ENCODE peak calls at places on chromosomes 5 and 9, in four cellular contexts. One of them, this sample, is unnamed. For H3K4me1 and H3K9me3, the result is how much of the 10 kb centered on the place peaks cover.

GRCh38 chr5:179154991-179155955 is 95.1 kb downstream of the ZNF354C start:
- DNase-seq in adrenal gland: no peak
- DNase-seq in IMR-90: no peak
- DNase-seq in body of pancreas: no peak
- DNase-seq in this sample: no peak

GRCh38 chr9:127629468-127630081 is 17.5 kb downstream of the STXBP1 start:
- DNase-seq in adrenal gland: peak
- DNase-seq in IMR-90: peak
- DNase-seq in body of pancreas: no peak
- DNase-seq in this sample: no peak

GRCh38 chr5:11334404-11334803 is 569.8 kb downstream of the CTNND2 start:
- DNase-seq in adrenal gland: no peak
- DNase-seq in IMR-90: no peak
- DNase-seq in body of pancreas: no peak
- DNase-seq in this sample: no peak

GRCh38 chr5:57524661-57525060 is 42.0 kb upstream of the ACTBL2 start:
- DNase-seq in adrenal gland: no peak
- DNase-seq in IMR-90: no peak
- DNase-seq in body of pancreas: no peak
- DNase-seq in this sample: no peak

GRCh38 chr5:55004728-55005127 is 19.3 kb upstream of the GZMK start:
- DNase-seq in adrenal gland: no peak
- DNase-seq in IMR-90: peak
- DNase-seq in body of pancreas: no peak
- DNase-seq in this sample: no peak

GRCh38 chr9:112048924-112049785 is 125.9 kb downstream of the SUSD1 start:
- DNase-seq in adrenal gland: peak
- DNase-seq in IMR-90: peak
- DNase-seq in body of pancreas: peak
- DNase-seq in this sample: no peak

GRCh38 chr5:7576023-7576715 is 180.2 kb downstream of the ADCY2 start:
- DNase-seq in adrenal gland: no peak
- DNase-seq in IMR-90: no peak
- DNase-seq in body of pancreas: no peak
- DNase-seq in this sample: no peak

GRCh38 chr9:74413876-74414275 is 83.3 kb upstream of the RORB start:
- DNase-seq in adrenal gland: no peak
- DNase-seq in IMR-90: no peak
- DNase-seq in body of pancreas: no peak
- DNase-seq in this sample: no peak

GRCh38 chr5:143664623-143665022 is 147.3 kb upstream of the HMHB1 start:
- DNase-seq in adrenal gland: no peak
- DNase-seq in IMR-90: no peak
- DNase-seq in body of pancreas: no peak
- DNase-seq in this sample: no peak

GRCh38 chr5:116612431-116612830 is 37.8 kb upstream of the SEMA6A start:
- DNase-seq in adrenal gland: no peak
- DNase-seq in IMR-90: no peak
- DNase-seq in body of pancreas: no peak
- DNase-seq in this sample: no peak

GRCh38 chr5:31124906-31125305 is 68.6 kb upstream of the CDH6 start:
- DNase-seq in adrenal gland: no peak
- DNase-seq in IMR-90: no peak
- DNase-seq in body of pancreas: no peak
- DNase-seq in this sample: no peak

GRCh38 chr9:83219154-83219923 is 156.4 kb upstream of the RASEF start:
- DNase-seq in adrenal gland: peak
- DNase-seq in IMR-90: peak
- DNase-seq in body of pancreas: peak
- DNase-seq in this sample: peak

GRCh38 chr9:33295571-33295970 is 5.3 kb downstream of the NFX1 start:
- DNase-seq in adrenal gland: no peak
- DNase-seq in IMR-90: no peak
- DNase-seq in body of pancreas: no peak
- DNase-seq in this sample: no peak

GRCh38 chr9:16202913-16203734 is 650.3 kb downstream of the CCDC171 start:
- DNase-seq in adrenal gland: no peak
- DNase-seq in IMR-90: peak
- DNase-seq in body of pancreas: no peak
- DNase-seq in this sample: no peak

GRCh38 chr9:70988551-70988950 is 132.9 kb downstream of the TRPM3 start:
- DNase-seq in adrenal gland: no peak
- DNase-seq in IMR-90: no peak
- DNase-seq in body of pancreas: no peak
- DNase-seq in this sample: no peak

GRCh38 chr5:79109527-79110492 is 1.8 kb upstream of the BHMT start:
- DNase-seq in adrenal gland: peak
- DNase-seq in IMR-90: no peak
- DNase-seq in body of pancreas: peak
- DNase-seq in this sample: no peak

GRCh38 chr5:56900858-56901578 is 8.4 kb upstream of the SETD9 start:
- DNase-seq in adrenal gland: peak
- DNase-seq in IMR-90: peak
- DNase-seq in body of pancreas: peak
- DNase-seq in this sample: peak

GRCh38 chr5:141767671-141768070 is 85.6 kb upstream of the ARAP3 start:
- DNase-seq in adrenal gland: no peak
- DNase-seq in IMR-90: no peak
- DNase-seq in body of pancreas: no peak
- DNase-seq in this sample: no peak

GRCh38 chr9:126883636-126884035 is 23.2 kb downstream of the ZBTB34 start:
- DNase-seq in adrenal gland: no peak
- DNase-seq in IMR-90: no peak
- DNase-seq in body of pancreas: no peak
- DNase-seq in this sample: no peak

GRCh38 chr9:15834541-15834940 is 281.7 kb downstream of the CCDC171 start:
- DNase-seq in adrenal gland: no peak
- DNase-seq in IMR-90: peak
- DNase-seq in body of pancreas: peak
- DNase-seq in this sample: no peak

GRCh38 chr5:17180957-17181723 is 36.3 kb upstream of the BASP1 start:
- DNase-seq in adrenal gland: no peak
- DNase-seq in IMR-90: peak
- DNase-seq in body of pancreas: no peak
- DNase-seq in this sample: no peak

GRCh38 chr5:153783278-153783677 is 255.4 kb downstream of the FAM114A2 start:
- DNase-seq in adrenal gland: no peak
- DNase-seq in IMR-90: no peak
- DNase-seq in body of pancreas: no peak
- DNase-seq in this sample: no peak

GRCh38 chr9:93456022-93456421 is 2.6 kb upstream of the FAM120AOS start:
- DNase-seq in adrenal gland: no peak
- DNase-seq in IMR-90: peak
- DNase-seq in body of pancreas: no peak
- DNase-seq in this sample: no peak
- H3K4me1 ChIP-seq in adrenal gland: half or more
- H3K4me1 ChIP-seq in IMR-90: under half
- H3K4me1 ChIP-seq in body of pancreas: half or more
- H3K4me1 ChIP-seq in this sample: under half

GRCh38 chr5:180849827-180850226 is 11.2 kb downstream of the ZFP62 start:
- DNase-seq in adrenal gland: no peak
- DNase-seq in IMR-90: no peak
- DNase-seq in body of pancreas: no peak
- DNase-seq in this sample: no peak
- H3K9me3 ChIP-seq in adrenal gland: under half
- H3K9me3 ChIP-seq in IMR-90: half or more
- H3K9me3 ChIP-seq in body of pancreas: under half
- H3K9me3 ChIP-seq in this sample: under half

GRCh38 chr5:34915139-34915855 is at the start of the genes BRIX1 and RAD1:
- DNase-seq in adrenal gland: peak
- DNase-seq in IMR-90: peak
- DNase-seq in body of pancreas: peak
- DNase-seq in this sample: peak
- TF ChIP-seq POLR2A in adrenal gland: peak
- TF ChIP-seq POLR2A in IMR-90: peak
- TF ChIP-seq POLR2A in body of pancreas: peak
- TF ChIP-seq POLR2A in this sample: peak

GRCh38 chr5:59236448-59236847 is 653.6 kb downstream of the RAB3C start:
- DNase-seq in adrenal gland: no peak
- DNase-seq in IMR-90: no peak
- DNase-seq in body of pancreas: no peak
- DNase-seq in this sample: no peak
- H3K4me1 ChIP-seq in adrenal gland: under half
- H3K4me1 ChIP-seq in IMR-90: under half
- H3K4me1 ChIP-seq in body of pancreas: under half
- H3K4me1 ChIP-seq in this sample: under half

DNA sequence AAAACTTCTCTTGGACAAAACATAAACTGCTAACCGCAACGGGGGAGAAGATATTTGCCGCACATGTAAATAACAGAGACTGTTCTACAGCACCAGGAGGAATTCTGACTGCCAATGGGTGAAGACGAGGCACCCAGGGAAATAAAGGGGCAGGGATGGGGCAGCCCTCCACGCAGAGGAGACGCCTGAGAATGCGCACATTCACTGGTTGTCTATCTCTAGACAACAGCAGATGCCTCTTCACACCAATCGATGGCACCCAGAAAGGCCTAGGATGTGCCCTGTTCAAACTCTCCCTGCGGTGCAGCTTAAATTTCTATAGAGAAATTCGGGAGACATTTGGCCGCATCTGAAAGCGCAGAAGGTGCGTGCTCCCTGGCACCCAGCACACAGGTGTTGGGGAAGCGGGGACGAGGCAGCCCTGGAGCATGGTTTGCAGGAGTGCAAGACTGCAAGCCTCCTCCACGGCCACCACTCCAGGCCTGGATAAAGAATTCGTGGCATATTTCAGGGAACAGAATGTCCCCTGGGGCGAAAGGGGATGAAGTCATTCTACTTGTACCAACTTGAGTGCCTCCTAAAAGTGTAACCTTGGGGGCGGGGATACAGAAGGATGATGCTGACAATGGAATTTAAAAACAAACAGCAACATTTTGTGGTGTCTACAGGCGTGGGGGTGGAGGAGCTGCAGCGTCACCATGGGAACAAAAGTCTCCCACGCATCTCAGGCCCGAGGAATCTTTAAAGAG is 6.3 kb upstream of the IRX2 start:
- DNase-seq in adrenal gland: no peak
- DNase-seq in IMR-90: peak
- DNase-seq in body of pancreas: no peak
- DNase-seq in this sample: no peak
- H3K9me3 ChIP-seq in adrenal gland: under half
- H3K9me3 ChIP-seq in IMR-90: under half
- H3K9me3 ChIP-seq in body of pancreas: under half
- H3K9me3 ChIP-seq in this sample: under half

GRCh38 chr9:130008577-130008976 is 34.4 kb downstream of the FNBP1 start:
- DNase-seq in adrenal gland: no peak
- DNase-seq in IMR-90: no peak
- DNase-seq in body of pancreas: no peak
- DNase-seq in this sample: no peak

GRCh38 chr9:130013326-130013725 is 29.7 kb downstream of the FNBP1 start:
- DNase-seq in adrenal gland: no peak
- DNase-seq in IMR-90: no peak
- DNase-seq in body of pancreas: no peak
- DNase-seq in this sample: no peak

GRCh38 chr9:130015353-130016019 is 27.5 kb downstream of the FNBP1 start:
- DNase-seq in adrenal gland: no peak
- DNase-seq in IMR-90: no peak
- DNase-seq in body of pancreas: no peak
- DNase-seq in this sample: no peak

GRCh38 chr9:130010151-130010988 is 32.6 kb downstream of the FNBP1 start:
- DNase-seq in adrenal gland: no peak
- DNase-seq in IMR-90: no peak
- DNase-seq in body of pancreas: no peak
- DNase-seq in this sample: no peak
- TF ChIP-seq POLR2A in adrenal gland: no peak
- TF ChIP-seq POLR2A in IMR-90: no peak
- TF ChIP-seq POLR2A in body of pancreas: no peak
- TF ChIP-seq POLR2A in this sample: no peak

GRCh38 chr5:136033848-136034247 is 5.1 kb downstream of the TGFBI start:
- DNase-seq in adrenal gland: no peak
- DNase-seq in IMR-90: no peak
- DNase-seq in body of pancreas: no peak
- DNase-seq in this sample: no peak
- H3K4me1 ChIP-seq in adrenal gland: under half
- H3K4me1 ChIP-seq in IMR-90: under half
- H3K4me1 ChIP-seq in body of pancreas: under half
- H3K4me1 ChIP-seq in this sample: under half

This sample was measured in uterus.